ENCODE peak calls at places on chromosomes 11 and 22, in nine cellular contexts. V, R, T, W, C, P, Y, S and Q are unnamed samples.

GRCh38 chr11:116611998-116612620 is 160.7 kb downstream of the BUD13 start:
- DNase-seq in V (no peak), R (no peak), T (no peak), W (no peak), C (no peak), P (no peak), Y (no peak), S (no peak), Q (no peak)

GRCh38 chr11:68959465-68960298 is 21.1 kb downstream of the MRGPRD start:
- DNase-seq in V (no peak), R (no peak), T (no peak), W (no peak), C (no peak), P (no peak), Y (no peak), S (no peak), Q (no peak)

GRCh38 chr11:92180664-92181251 is 43.9 kb upstream of the FAT3 start:
- DNase-seq in V (no peak), R (no peak), T (no peak), W (no peak), C (no peak), P (no peak), Y (no peak), S (peak; percentile 71), Q (no peak)

GRCh38 chr22:46172522-46172921 is 22.2 kb downstream of the PPARA start:
- DNase-seq in V (no peak), R (no peak), T (no peak), W (no peak), C (no peak), P (no peak), Y (no peak), S (peak; percentile 27), Q (no peak)

GRCh38 chr11:61065955-61066638 is 36.2 kb upstream of the CD5 start:
- DNase-seq in V (no peak), R (no peak), T (peak; percentile 74), W (no peak), C (no peak), P (no peak), Y (no peak), S (no peak), Q (no peak)

GRCh38 chr11:102577182-102577581 is 46.6 kb upstream of the MMP7 start:
- DNase-seq in V (no peak), R (no peak), T (no peak), W (no peak), C (peak; percentile 92), P (no peak), Y (no peak), S (peak; percentile 11), Q (peak; percentile 33)

GRCh38 chr11:93444671-93445073 is 98.5 kb downstream of the SMCO4 start:
- DNase-seq in V (no peak), R (no peak), T (no peak), W (no peak), C (no peak), P (no peak), Y (no peak), S (peak; percentile 51), Q (no peak)

GRCh38 chr22:45925811-45926351 is 51.1 kb downstream of the WNT7B start:
- DNase-seq in V (no peak), R (no peak), T (no peak), W (no peak), C (no peak), P (no peak), Y (no peak), S (no peak), Q (no peak)

GRCh38 chr11:116885951-116886629 is 48.7 kb upstream of the APOA1 start:
- DNase-seq in V (no peak), R (no peak), T (no peak), W (no peak), C (no peak), P (no peak), Y (no peak), S (peak; percentile 11), Q (peak; percentile 29)

GRCh38 chr22:19046719-19047609 is 75.2 kb downstream of the DGCR2 start:
- DNase-seq in V (no peak), R (no peak), T (no peak), W (no peak), C (no peak), P (no peak), Y (no peak), S (no peak), Q (no peak)

GRCh38 chr22:39454385-39454871 is 2.4 kb upstream of the MGAT3 start:
- DNase-seq in V (no peak), R (no peak), T (no peak), W (no peak), C (no peak), P (no peak), Y (no peak), S (no peak), Q (no peak)

GRCh38 chr11:45180888-45181594 is 34.6 kb downstream of the PRDM11 start:
- DNase-seq in V (peak; percentile 53), R (peak; percentile 47), T (peak; percentile 76), W (peak; percentile 54), C (peak; percentile 8), P (no peak), Y (peak; percentile 74), S (peak; percentile 79), Q (peak; percentile 80)

GRCh38 chr11:92642146-92642919 is 327.1 kb upstream of the MTNR1B start:
- DNase-seq in V (no peak), R (no peak), T (no peak), W (no peak), C (no peak), P (no peak), Y (no peak), S (peak; percentile 57), Q (no peak)

GRCh38 chr11:30245621-30246020 is 14.8 kb downstream of the FSHB start:
- DNase-seq in V (no peak), R (no peak), T (no peak), W (no peak), C (no peak), P (no peak), Y (no peak), S (no peak), Q (no peak)

GRCh38 chr11:99739464-99740089 is 718.8 kb downstream of the CNTN5 start:
- DNase-seq in V (peak; percentile 31), R (peak; percentile 62), T (no peak), W (no peak), C (no peak), P (no peak), Y (peak; percentile 5), S (peak; percentile 57), Q (peak; percentile 51)

GRCh38 chr22:46309526-46310085 is 12.9 kb downstream of the GTSE1 start:
- DNase-seq in V (no peak), R (no peak), T (no peak), W (no peak), C (no peak), P (no peak), Y (no peak), S (no peak), Q (no peak)

GRCh38 chr11:32960553-32961164 is 55.0 kb upstream of the DEPDC7 start:
- DNase-seq in V (peak; percentile 24), R (peak; percentile 27), T (no peak), W (no peak), C (peak; percentile 49), P (no peak), Y (no peak), S (peak; percentile 64), Q (peak; percentile 63)

GRCh38 chr22:31140746-31141145 is 438 bp upstream of the PLA2G3 start:
- DNase-seq in V (no peak), R (no peak), T (no peak), W (no peak), C (no peak), P (no peak), Y (no peak), S (no peak), Q (no peak)

GRCh38 chr11:67635231-67635521 is 4.4 kb downstream of the TBX10 start:
- DNase-seq in V (no peak), R (no peak), T (no peak), W (no peak), C (no peak), P (no peak), Y (no peak), S (no peak), Q (no peak)

GRCh38 chr22:26751217-26751616 is 93.8 kb downstream of the MIAT start:
- DNase-seq in V (no peak), R (peak; percentile 52), T (no peak), W (no peak), C (no peak), P (no peak), Y (no peak), S (peak; percentile 74), Q (peak; percentile 37)

GRCh38 chr22:22928666-22929380 is 41.2 kb downstream of the IGLL5 start:
- DNase-seq in V (no peak), R (no peak), T (no peak), W (no peak), C (no peak), P (no peak), Y (no peak), S (peak; percentile 43), Q (no peak)

GRCh38 chr11:116871248-116871647 is 33.8 kb upstream of the APOA1 start:
- DNase-seq in V (no peak), R (no peak), T (no peak), W (no peak), C (no peak), P (no peak), Y (no peak), S (peak; percentile 91), Q (peak; percentile 69)

GRCh38 chr11:24575392-24575791 is 78.5 kb downstream of the LUZP2 start:
- DNase-seq in V (no peak), R (no peak), T (no peak), W (no peak), C (no peak), P (no peak), Y (no peak), S (peak; percentile 14), Q (no peak)

GRCh38 chr11:113771964-113772363 is 1.5 kb downstream of the ZW10 start:
- DNase-seq in V (no peak), R (no peak), T (no peak), W (no peak), C (no peak), P (no peak), Y (no peak), S (no peak), Q (no peak)

GRCh38 chr11:62988281-62988680 is 3.5 kb upstream of the SLC22A6 start:
- DNase-seq in V (no peak), R (no peak), T (no peak), W (no peak), C (no peak), P (no peak), Y (no peak), S (no peak), Q (no peak)

GRCh38 chr11:47412152-47412746 is 3.9 kb downstream of the SLC39A13 start:
- DNase-seq in V (peak; percentile 35), R (peak; percentile 30), T (peak; percentile 83), W (peak; percentile 84), C (peak; percentile 28), P (peak; percentile 28), Y (no peak), S (peak; percentile 38), Q (peak; percentile 56)

GRCh38 chr22:40679249-40679963 is at the start of gene MCHR1:
- DNase-seq in V (no peak), R (no peak), T (no peak), W (no peak), C (no peak), P (no peak), Y (no peak), S (no peak), Q (no peak)

GRCh38 chr22:30393322-30393680 is 3.5 kb upstream of the SEC14L2 start:
- DNase-seq in V (no peak), R (no peak), T (no peak), W (no peak), C (no peak), P (no peak), Y (no peak), S (no peak), Q (no peak)

GRCh38 chr22:40040927-40041326 is 46.2 kb downstream of the FAM83F start:
- DNase-seq in V (no peak), R (no peak), T (no peak), W (no peak), C (peak; percentile 41), P (no peak), Y (peak; percentile 6), S (peak; percentile 61), Q (peak; percentile 58)

GRCh38 chr11:63599211-63600122 is 14.8 kb downstream of the PLAAT3 start:
- DNase-seq in V (no peak), R (no peak), T (peak; percentile 49), W (peak; percentile 68), C (no peak), P (no peak), Y (peak; percentile 80), S (peak; percentile 93), Q (peak; percentile 23)

GRCh38 chr22:24284747-24285203 is 14.1 kb downstream of the SPECC1L start:
- DNase-seq in V (no peak), R (no peak), T (no peak), W (no peak), C (no peak), P (no peak), Y (no peak), S (peak; percentile 61), Q (peak; percentile 54)